ENCODE peak calls at places on chromosomes 5 and 9, in four cellular contexts. One of them, this sample, is unnamed.

GRCh38 chr5:41264019-41264418 is 50.7 kb upstream of the C6 start:
- DNase-seq in cardiac fibroblast: no peak
- DNase-seq in activated B cell treated with CpG ODN at 0.5 μM for 24 hours: no peak
- DNase-seq in mesothelial cell of epicardium: no peak
- DNase-seq in this sample: no peak

GRCh38 chr5:69509212-69509611 is 16.6 kb downstream of the OCLN start:
- DNase-seq in activated B cell treated with CpG ODN at 0.5 μM for 24 hours: no peak
- DNase-seq in cardiac fibroblast: no peak
- DNase-seq in mesothelial cell of epicardium: no peak
- DNase-seq in this sample: no peak

GRCh38 chr5:150573867-150574817 is 66.2 kb downstream of the NDST1 start:
- DNase-seq in cardiac fibroblast: no peak
- DNase-seq in mesothelial cell of epicardium: no peak
- DNase-seq in activated B cell treated with CpG ODN at 0.5 μM for 24 hours: no peak
- DNase-seq in this sample: no peak

GRCh38 chr9:20621553-20622329 is 558 bp downstream of the MLLT3 start:
- DNase-seq in cardiac fibroblast: peak
- DNase-seq in activated B cell treated with CpG ODN at 0.5 μM for 24 hours: peak
- DNase-seq in mesothelial cell of epicardium: peak
- DNase-seq in this sample: peak

GRCh38 chr9:35664531-35665470 is at the start of gene ARHGEF39:
- DNase-seq in mesothelial cell of epicardium: peak
- DNase-seq in activated B cell treated with CpG ODN at 0.5 μM for 24 hours: peak
- DNase-seq in cardiac fibroblast: peak
- DNase-seq in this sample: peak

GRCh38 chr9:133334161-133334560 is 1.8 kb downstream of the SURF6 start:
- DNase-seq in cardiac fibroblast: no peak
- DNase-seq in mesothelial cell of epicardium: no peak
- DNase-seq in activated B cell treated with CpG ODN at 0.5 μM for 24 hours: peak
- DNase-seq in this sample: no peak

GRCh38 chr9:121394292-121394691 is 24.2 kb upstream of the STOM start:
- DNase-seq in mesothelial cell of epicardium: no peak
- DNase-seq in activated B cell treated with CpG ODN at 0.5 μM for 24 hours: no peak
- DNase-seq in cardiac fibroblast: no peak
- DNase-seq in this sample: no peak

GRCh38 chr9:16247188-16247875 is 623.1 kb downstream of the BNC2 start:
- DNase-seq in cardiac fibroblast: peak
- DNase-seq in mesothelial cell of epicardium: no peak
- DNase-seq in activated B cell treated with CpG ODN at 0.5 μM for 24 hours: no peak
- DNase-seq in this sample: no peak

GRCh38 chr9:33309903-33310302 is 19.6 kb downstream of the NFX1 start:
- DNase-seq in mesothelial cell of epicardium: no peak
- DNase-seq in activated B cell treated with CpG ODN at 0.5 μM for 24 hours: no peak
- DNase-seq in cardiac fibroblast: no peak
- DNase-seq in this sample: no peak

GRCh38 chr5:61697811-61698587 is 365.9 kb downstream of the ZSWIM6 start:
- DNase-seq in cardiac fibroblast: no peak
- DNase-seq in activated B cell treated with CpG ODN at 0.5 μM for 24 hours: no peak
- DNase-seq in mesothelial cell of epicardium: no peak
- DNase-seq in this sample: no peak

GRCh38 chr5:27571681-27572080 is 533.3 kb upstream of the CDH9 start:
- DNase-seq in cardiac fibroblast: peak
- DNase-seq in activated B cell treated with CpG ODN at 0.5 μM for 24 hours: no peak
- DNase-seq in mesothelial cell of epicardium: no peak
- DNase-seq in this sample: no peak

GRCh38 chr5:37735649-37736347 is 104.0 kb downstream of the GDNF start:
- DNase-seq in mesothelial cell of epicardium: no peak
- DNase-seq in activated B cell treated with CpG ODN at 0.5 μM for 24 hours: no peak
- DNase-seq in cardiac fibroblast: peak
- DNase-seq in this sample: no peak

GRCh38 chr5:125140855-125141254 is 394.4 kb upstream of the ZNF608 start:
- DNase-seq in cardiac fibroblast: peak
- DNase-seq in activated B cell treated with CpG ODN at 0.5 μM for 24 hours: no peak
- DNase-seq in mesothelial cell of epicardium: no peak
- DNase-seq in this sample: no peak

GRCh38 chr5:36790847-36791246 is 85.7 kb upstream of the NIPBL start:
- DNase-seq in cardiac fibroblast: peak
- DNase-seq in activated B cell treated with CpG ODN at 0.5 μM for 24 hours: no peak
- DNase-seq in mesothelial cell of epicardium: no peak
- DNase-seq in this sample: no peak

GRCh38 chr5:109455598-109456096 is 45.9 kb upstream of the PJA2 start:
- DNase-seq in activated B cell treated with CpG ODN at 0.5 μM for 24 hours: no peak
- DNase-seq in mesothelial cell of epicardium: no peak
- DNase-seq in cardiac fibroblast: peak
- DNase-seq in this sample: no peak

GRCh38 chr5:121396716-121397115 is 455.0 kb upstream of the FTMT start:
- DNase-seq in mesothelial cell of epicardium: no peak
- DNase-seq in activated B cell treated with CpG ODN at 0.5 μM for 24 hours: no peak
- DNase-seq in cardiac fibroblast: no peak
- DNase-seq in this sample: no peak

GRCh38 chr5:127011151-127011550 is 19.2 kb downstream of the MARCHF3 start:
- DNase-seq in mesothelial cell of epicardium: no peak
- DNase-seq in activated B cell treated with CpG ODN at 0.5 μM for 24 hours: no peak
- DNase-seq in cardiac fibroblast: peak
- DNase-seq in this sample: no peak

GRCh38 chr9:136312436-136312835 is 8.5 kb upstream of the CCDC187 start:
- DNase-seq in cardiac fibroblast: peak
- DNase-seq in mesothelial cell of epicardium: no peak
- DNase-seq in activated B cell treated with CpG ODN at 0.5 μM for 24 hours: no peak
- DNase-seq in this sample: no peak

GRCh38 chr9:137788561-137789294 is 88.9 kb upstream of the CACNA1B start:
- DNase-seq in mesothelial cell of epicardium: no peak
- DNase-seq in activated B cell treated with CpG ODN at 0.5 μM for 24 hours: no peak
- DNase-seq in cardiac fibroblast: no peak
- DNase-seq in this sample: no peak

GRCh38 chr9:23611874-23612273 is 214.2 kb downstream of the ELAVL2 start:
- DNase-seq in cardiac fibroblast: no peak
- DNase-seq in mesothelial cell of epicardium: no peak
- DNase-seq in activated B cell treated with CpG ODN at 0.5 μM for 24 hours: no peak
- DNase-seq in this sample: no peak

GRCh38 chr9:68508547-68508946 is 32.1 kb downstream of the TMEM252 start:
- DNase-seq in activated B cell treated with CpG ODN at 0.5 μM for 24 hours: no peak
- DNase-seq in cardiac fibroblast: no peak
- DNase-seq in mesothelial cell of epicardium: no peak
- DNase-seq in this sample: no peak

GRCh38 chr5:95823241-95823737 is 763 bp upstream of the GLRX start:
- DNase-seq in mesothelial cell of epicardium: no peak
- DNase-seq in activated B cell treated with CpG ODN at 0.5 μM for 24 hours: no peak
- DNase-seq in cardiac fibroblast: no peak
- DNase-seq in this sample: peak

GRCh38 chr9:136939431-136939995 is 5.0 kb downstream of the FBXW5 start:
- DNase-seq in activated B cell treated with CpG ODN at 0.5 μM for 24 hours: no peak
- DNase-seq in cardiac fibroblast: no peak
- DNase-seq in mesothelial cell of epicardium: no peak
- DNase-seq in this sample: no peak

GRCh38 chr5:19577882-19578281 is 410.1 kb downstream of the CDH18 start:
- DNase-seq in activated B cell treated with CpG ODN at 0.5 μM for 24 hours: no peak
- DNase-seq in cardiac fibroblast: no peak
- DNase-seq in mesothelial cell of epicardium: no peak
- DNase-seq in this sample: no peak

This sample was measured in immature natural killer cell.